ENCODE peak calls at places on chromosomes 7 and 10, in five cellular contexts. One of them, this sample, is unnamed.

GRCh38 chr10:126618466-126618865 is 52.0 kb downstream of the C10orf90 start:
- DNase-seq in DMS79 treated with DMSO at 0.1 percent for 48 hours: no peak
- DNase-seq in NCI-H774: no peak
- DNase-seq in endothelial cell: no peak
- DNase-seq in heart left ventricle: no peak
- DNase-seq in this sample: no peak

GRCh38 chr10:110744767-110745166 is 100.6 kb downstream of the RBM20 start:
- DNase-seq in heart left ventricle: no peak
- DNase-seq in NCI-H774: no peak
- DNase-seq in DMS79 treated with DMSO at 0.1 percent for 48 hours: no peak
- DNase-seq in endothelial cell: no peak
- DNase-seq in this sample: no peak

GRCh38 chr7:16015981-16016380 is 329.5 kb upstream of the MEOX2 start:
- DNase-seq in endothelial cell: no peak
- DNase-seq in NCI-H774: no peak
- DNase-seq in heart left ventricle: no peak
- DNase-seq in DMS79 treated with DMSO at 0.1 percent for 48 hours: no peak
- DNase-seq in this sample: no peak

GRCh38 chr10:132241496-132241895 is 54.7 kb downstream of the DPYSL4 start:
- DNase-seq in heart left ventricle: no peak
- DNase-seq in DMS79 treated with DMSO at 0.1 percent for 48 hours: no peak
- DNase-seq in endothelial cell: no peak
- DNase-seq in NCI-H774: no peak
- DNase-seq in this sample: peak

GRCh38 chr7:130489140-130489967 is 2.5 kb upstream of the MEST start:
- DNase-seq in heart left ventricle: no peak
- DNase-seq in DMS79 treated with DMSO at 0.1 percent for 48 hours: no peak
- DNase-seq in NCI-H774: no peak
- DNase-seq in endothelial cell: no peak
- DNase-seq in this sample: no peak

GRCh38 chr7:36036590-36036989 is 116.5 kb upstream of the EEPD1 start:
- DNase-seq in DMS79 treated with DMSO at 0.1 percent for 48 hours: no peak
- DNase-seq in endothelial cell: no peak
- DNase-seq in NCI-H774: no peak
- DNase-seq in heart left ventricle: peak
- DNase-seq in this sample: no peak

GRCh38 chr7:36827914-36828313 is 103.6 kb upstream of the AOAH start:
- DNase-seq in heart left ventricle: no peak
- DNase-seq in NCI-H774: no peak
- DNase-seq in DMS79 treated with DMSO at 0.1 percent for 48 hours: no peak
- DNase-seq in endothelial cell: no peak
- DNase-seq in this sample: no peak

GRCh38 chr7:90709501-90710465 is 113.7 kb downstream of the CDK14 start:
- DNase-seq in endothelial cell: no peak
- DNase-seq in NCI-H774: no peak
- DNase-seq in heart left ventricle: no peak
- DNase-seq in DMS79 treated with DMSO at 0.1 percent for 48 hours: no peak
- DNase-seq in this sample: no peak

GRCh38 chr7:158782638-158783490 is 46.4 kb downstream of the ESYT2 start:
- DNase-seq in NCI-H774: peak
- DNase-seq in heart left ventricle: peak
- DNase-seq in endothelial cell: peak
- DNase-seq in DMS79 treated with DMSO at 0.1 percent for 48 hours: no peak
- DNase-seq in this sample: peak

GRCh38 chr7:1229334-1229935 is 3.2 kb upstream of the UNCX start:
- DNase-seq in heart left ventricle: no peak
- DNase-seq in DMS79 treated with DMSO at 0.1 percent for 48 hours: no peak
- DNase-seq in endothelial cell: no peak
- DNase-seq in NCI-H774: no peak
- DNase-seq in this sample: no peak

This sample was measured in testis.